ENCODE peak calls at places on chromosome 2, in ten cellular contexts. B, R, K, S, I, C, T, J, Y and M are unnamed samples.

GRCh38 chr2:147789720-147790119 is 55.1 kb upstream of the ACVR2A start:
- DNase-seq in B (no peak), R (no peak), K (no peak), S (no peak), I (peak), C (no peak), T (no peak), J (no peak), Y (no peak), M (no peak)

GRCh38 chr2:25341031-25341727 is 546 bp downstream of the DNMT3A start:
- DNase-seq in B (no peak), R (no peak), K (no peak), S (peak), I (no peak), C (peak), T (no peak), J (peak), Y (no peak), M (peak)

GRCh38 chr2:128789776-128790455 is 471.2 kb upstream of the HS6ST1 start:
- DNase-seq in B (no peak), R (no peak), K (no peak), S (no peak), I (no peak), C (no peak), T (no peak), J (no peak), Y (no peak), M (no peak)

GRCh38 chr2:19971691-19972090 is 18.2 kb downstream of the WDR35 start:
- DNase-seq in B (no peak), R (no peak), K (no peak), S (no peak), I (no peak), C (no peak), T (peak), J (no peak), Y (no peak), M (no peak)

GRCh38 chr2:240532032-240532775 is 25.6 kb downstream of the ANKMY1 start:
- DNase-seq in B (no peak), R (no peak), K (no peak), S (no peak), I (no peak), C (no peak), T (no peak), J (no peak), Y (no peak), M (no peak)

GRCh38 chr2:165203689-165204559 is at the start of gene SCN3A:
- DNase-seq in B (peak), R (no peak), K (peak), S (peak), I (peak), C (no peak), T (no peak), J (peak), Y (no peak), M (peak)

GRCh38 chr2:143905587-143905986 is 614.3 kb downstream of the ZEB2 start:
- DNase-seq in B (no peak), R (no peak), K (no peak), S (no peak), I (no peak), C (no peak), T (no peak), J (no peak), Y (no peak), M (no peak)

GRCh38 chr2:62071760-62072680 is 123.9 kb upstream of the B3GNT2 start:
- DNase-seq in B (no peak), R (no peak), K (no peak), S (no peak), I (no peak), C (no peak), T (no peak), J (no peak), Y (no peak), M (no peak)

GRCh38 chr2:106882658-106883057 is 3.3 kb downstream of the ST6GAL2 start:
- DNase-seq in B (no peak), R (no peak), K (no peak), S (no peak), I (no peak), C (no peak), T (no peak), J (no peak), Y (no peak), M (no peak)

GRCh38 chr2:26184555-26185303 is 11.8 kb downstream of the GAREM2 start:
- DNase-seq in B (peak), R (peak), K (peak), S (no peak), I (peak), C (peak), T (peak), J (peak), Y (peak), M (peak)

GRCh38 chr2:11710210-11710609 is 36.2 kb upstream of the LPIN1 start:
- DNase-seq in B (peak), R (no peak), K (no peak), S (no peak), I (peak), C (no peak), T (no peak), J (no peak), Y (no peak), M (no peak)

GRCh38 chr2:238169708-238170251 is 11.0 kb downstream of the ERFE start:
- DNase-seq in B (peak), R (no peak), K (no peak), S (no peak), I (peak), C (no peak), T (peak), J (no peak), Y (no peak), M (no peak)

GRCh38 chr2:214034417-214034816 is 376.4 kb upstream of the VWC2L start:
- DNase-seq in B (no peak), R (no peak), K (no peak), S (no peak), I (no peak), C (no peak), T (no peak), J (no peak), Y (no peak), M (no peak)

GRCh38 chr2:5560981-5561380 is 131.2 kb upstream of the SOX11 start:
- DNase-seq in B (peak), R (no peak), K (no peak), S (no peak), I (no peak), C (no peak), T (no peak), J (no peak), Y (no peak), M (no peak)

GRCh38 chr2:11925295-11925694 is 178.9 kb downstream of the LPIN1 start:
- DNase-seq in B (no peak), R (no peak), K (no peak), S (no peak), I (no peak), C (no peak), T (no peak), J (no peak), Y (no peak), M (no peak)

GRCh38 chr2:59000796-59001195 is 759.7 kb upstream of the FANCL start:
- DNase-seq in B (peak), R (no peak), K (no peak), S (no peak), I (no peak), C (no peak), T (no peak), J (no peak), Y (no peak), M (no peak)

GRCh38 chr2:143433158-143433557 is 303.9 kb downstream of the ARHGAP15 start:
- DNase-seq in B (no peak), R (no peak), K (no peak), S (no peak), I (peak), C (no peak), T (no peak), J (no peak), Y (no peak), M (no peak)

GRCh38 chr2:71064754-71065621 is 3.5 kb upstream of the NAGK start:
- DNase-seq in B (no peak), R (no peak), K (no peak), S (no peak), I (peak), C (no peak), T (peak), J (peak), Y (no peak), M (no peak)

GRCh38 chr2:109457811-109458210 is 156.0 kb downstream of the SEPTIN10 start:
- DNase-seq in B (no peak), R (no peak), K (no peak), S (no peak), I (no peak), C (no peak), T (no peak), J (no peak), Y (no peak), M (no peak)

GRCh38 chr2:75200140-75200985 is 1.0 kb upstream of the TACR1 start:
- DNase-seq in B (no peak), R (no peak), K (peak), S (peak), I (peak), C (peak), T (no peak), J (peak), Y (no peak), M (peak)

GRCh38 chr2:17747684-17748452 is 5.7 kb downstream of the SMC6 start:
- DNase-seq in B (no peak), R (no peak), K (no peak), S (no peak), I (no peak), C (no peak), T (no peak), J (no peak), Y (no peak), M (no peak)

GRCh38 chr2:217900010-217900779 is 102.6 kb downstream of the TNS1 start:
- DNase-seq in B (no peak), R (no peak), K (no peak), S (no peak), I (no peak), C (no peak), T (no peak), J (no peak), Y (no peak), M (no peak)

GRCh38 chr2:74416721-74417120 is 4.7 kb downstream of the C2orf81 start:
- DNase-seq in B (no peak), R (no peak), K (no peak), S (no peak), I (no peak), C (no peak), T (no peak), J (no peak), Y (no peak), M (no peak)

GRCh38 chr2:161139098-161139987 is 20.9 kb upstream of the TANK start:
- DNase-seq in B (peak), R (no peak), K (no peak), S (no peak), I (peak), C (no peak), T (no peak), J (no peak), Y (no peak), M (no peak)

GRCh38 chr2:65232636-65233035 is 5.0 kb downstream of the ACTR2 start:
- DNase-seq in B (peak), R (no peak), K (no peak), S (no peak), I (peak), C (no peak), T (peak), J (no peak), Y (no peak), M (no peak)

GRCh38 chr2:210528716-210529115 is 27.7 kb upstream of the CPS1 start:
- DNase-seq in B (no peak), R (no peak), K (no peak), S (no peak), I (no peak), C (no peak), T (no peak), J (no peak), Y (no peak), M (no peak)

GRCh38 chr2:212484563-212485080 is 54.0 kb downstream of the ERBB4 start:
- DNase-seq in B (peak), R (no peak), K (no peak), S (no peak), I (peak), C (no peak), T (no peak), J (no peak), Y (no peak), M (no peak)

GRCh38 chr2:197633109-197633657 is 42.2 kb downstream of the RFTN2 start:
- DNase-seq in B (no peak), R (no peak), K (no peak), S (no peak), I (no peak), C (no peak), T (no peak), J (no peak), Y (no peak), M (no peak)

GRCh38 chr2:20151116-20151571 is 73.8 kb downstream of the SDC1 start:
- DNase-seq in B (no peak), R (no peak), K (no peak), S (no peak), I (no peak), C (no peak), T (no peak), J (no peak), Y (no peak), M (no peak)

GRCh38 chr2:68645523-68645922 is 2.1 kb downstream of the PROKR1 start:
- DNase-seq in B (no peak), R (no peak), K (no peak), S (no peak), I (no peak), C (no peak), T (no peak), J (no peak), Y (no peak), M (no peak)

GRCh38 chr2:108345941-108346340 is 31.8 kb upstream of the SULT1C4 start:
- DNase-seq in B (no peak), R (no peak), K (no peak), S (no peak), I (no peak), C (no peak), T (no peak), J (no peak), Y (no peak), M (no peak)